ENCODE peak calls at places on chromosomes 7 and 10, in four cellular contexts. F is HEK293T, B is endodermal cell, N is A172. U is an unnamed sample.

GRCh38 chr10:129047001-129047400 is 420.0 kb upstream of the MGMT start:
- DNase-seq in N (no peak), F (no peak), B (no peak), U (no peak)

GRCh38 chr7:100736671-100737070 is 3.3 kb downstream of the ZAN start:
- DNase-seq in F (no peak), B (no peak), N (no peak), U (no peak)

GRCh38 chr10:63217120-63217605 is 84.0 kb downstream of the NRBF2 start:
- DNase-seq in B (no peak), N (peak), F (peak), U (no peak)

GRCh38 chr10:103481974-103482531 is 3.0 kb upstream of the CALHM3 start:
- DNase-seq in B (no peak), F (peak), N (peak), U (peak)

GRCh38 chr10:84587789-84588188 is 259.4 kb downstream of the CCSER2 start:
- DNase-seq in N (no peak), B (peak), F (no peak), U (no peak)

GRCh38 chr7:44306608-44307007 is 18.8 kb downstream of the CAMK2B start:
- DNase-seq in B (peak), F (no peak), N (no peak), U (no peak)

GRCh38 chr10:2992401-2993198 is 74.7 kb upstream of the PFKP start:
- DNase-seq in B (no peak), N (no peak), F (no peak), U (no peak)

GRCh38 chr10:31953080-31953479 is 24.4 kb upstream of the ARHGAP12 start:
- DNase-seq in N (no peak), F (no peak), B (no peak), U (no peak)

GRCh38 chr10:104895541-104895940 is 254.5 kb downstream of the SORCS3 start:
- DNase-seq in B (no peak), F (no peak), N (no peak), U (no peak)

GRCh38 chr7:83338277-83338950 is 175.7 kb upstream of the PCLO start:
- DNase-seq in N (no peak), F (no peak), B (no peak), U (no peak)

GRCh38 chr7:10643545-10643944 is 330.1 kb upstream of the PHF14 start:
- DNase-seq in B (no peak), F (no peak), N (no peak), U (no peak)

GRCh38 chr10:7408494-7409044 is 2.3 kb downstream of the SFMBT2 start:
- DNase-seq in B (peak), F (peak), N (no peak), U (no peak)

GRCh38 chr10:118032564-118032963 is 14.2 kb downstream of the RAB11FIP2 start:
- DNase-seq in F (no peak), N (no peak), B (no peak), U (no peak)